ENCODE peak calls at places on chromosome 3, in nine cellular contexts. C, F, D, E, Q, J, X, P and K are unnamed samples.

GRCh38 chr3:141735789-141736465 is 2.2 kb upstream of the RNF7 start:
- DNase-seq in C (no peak), F (no peak), D (no peak), E (no peak), Q (no peak), J (no peak), X (no peak), P (no peak), K (no peak)

GRCh38 chr3:30458781-30459180 is 147.6 kb upstream of the TGFBR2 start:
- DNase-seq in C (no peak), F (no peak), D (no peak), E (no peak), Q (no peak), J (no peak), X (no peak), P (no peak), K (no peak)

GRCh38 chr3:123341871-123342630 is 106.8 kb downstream of the ADCY5 start:
- DNase-seq in C (no peak), F (no peak), D (no peak), E (no peak), Q (peak; percentile 58), J (no peak), X (peak; percentile 31), P (no peak), K (no peak)

GRCh38 chr3:95971573-95971972 is 842.8 kb upstream of the EPHA6 start:
- DNase-seq in C (no peak), F (no peak), D (no peak), E (peak; percentile 36), Q (no peak), J (peak; percentile 78), X (no peak), P (no peak), K (peak; percentile 26)

GRCh38 chr3:100605358-100605757 is 4.0 kb upstream of the ADGRG7 start:
- DNase-seq in C (no peak), F (no peak), D (no peak), E (no peak), Q (no peak), J (no peak), X (no peak), P (no peak), K (no peak)

GRCh38 chr3:30658328-30659052 is 52.1 kb downstream of the TGFBR2 start:
- DNase-seq in C (no peak), F (no peak), D (no peak), E (peak; percentile 70), Q (no peak), J (peak; percentile 70), X (no peak), P (no peak), K (no peak)

GRCh38 chr3:170090601-170090981 is 52.8 kb downstream of the GPR160 start:
- DNase-seq in C (no peak), F (no peak), D (no peak), E (no peak), Q (no peak), J (peak; percentile 36), X (no peak), P (no peak), K (no peak)

GRCh38 chr3:30934208-30934550 is 39.7 kb upstream of the GADL1 start:
- DNase-seq in C (no peak), F (no peak), D (no peak), E (peak; percentile 76), Q (no peak), J (peak; percentile 60), X (no peak), P (no peak), K (no peak)

GRCh38 chr3:136891934-136892855 is 30.2 kb downstream of the NCK1 start:
- DNase-seq in C (no peak), F (no peak), D (no peak), E (no peak), Q (no peak), J (peak; percentile 28), X (no peak), P (no peak), K (no peak)

GRCh38 chr3:156818890-156819289 is 7.3 kb upstream of the LEKR1 start:
- DNase-seq in C (no peak), F (no peak), D (no peak), E (peak; percentile 66), Q (no peak), J (peak; percentile 72), X (no peak), P (no peak), K (no peak)

GRCh38 chr3:31077021-31077601 is 182.7 kb upstream of the GADL1 start:
- DNase-seq in C (no peak), F (no peak), D (no peak), E (peak; percentile 67), Q (no peak), J (peak; percentile 69), X (no peak), P (no peak), K (no peak)

GRCh38 chr3:149625795-149626194 is 32.0 kb downstream of the WWTR1 start:
- DNase-seq in C (no peak), F (no peak), D (no peak), E (no peak), Q (no peak), J (no peak), X (no peak), P (no peak), K (no peak)

GRCh38 chr3:195904364-195904763 is 4.0 kb downstream of the TNK2 start:
- DNase-seq in C (no peak), F (no peak), D (no peak), E (no peak), Q (no peak), J (no peak), X (no peak), P (no peak), K (no peak)

GRCh38 chr3:152267831-152268500 is 763 bp upstream of the MBNL1 start:
- DNase-seq in C (no peak), F (no peak), D (no peak), E (peak; percentile 57), Q (no peak), J (no peak), X (no peak), P (no peak), K (no peak)

GRCh38 chr3:123405936-123406510 is 42.9 kb downstream of the ADCY5 start:
- DNase-seq in C (no peak), F (no peak), D (no peak), E (no peak), Q (peak; percentile 15), J (no peak), X (peak; percentile 13), P (no peak), K (no peak)

GRCh38 chr3:189165092-189165491 is 6.7 kb upstream of the TPRG1 start:
- DNase-seq in C (no peak), F (no peak), D (peak; percentile 33), E (no peak), Q (no peak), J (no peak), X (no peak), P (no peak), K (no peak)

GRCh38 chr3:9627901-9628633 is 21.2 kb upstream of the MTMR14 start:
- DNase-seq in C (no peak), F (no peak), D (no peak), E (no peak), Q (no peak), J (peak; percentile 30), X (no peak), P (no peak), K (peak; percentile 5)

GRCh38 chr3:56303508-56303907 is 164.8 kb downstream of the ERC2 start:
- DNase-seq in C (no peak), F (no peak), D (no peak), E (peak; percentile 83), Q (no peak), J (peak; percentile 48), X (no peak), P (no peak), K (no peak)

GRCh38 chr3:36826240-36826639 is 61.9 kb upstream of the DCLK3 start:
- DNase-seq in C (no peak), F (no peak), D (no peak), E (no peak), Q (no peak), J (no peak), X (no peak), P (no peak), K (no peak)
- TF ChIP-seq CTCF in C (no peak), F (no peak), D (no peak), E (no peak), Q (no peak), J (no peak), X (no peak), P (no peak), K (no peak)

GRCh38 chr3:128987297-128987696 is 6.6 kb downstream of the CFAP92 start:
- DNase-seq in C (no peak), F (no peak), D (no peak), E (no peak), Q (no peak), J (no peak), X (no peak), P (no peak), K (no peak)
- TF ChIP-seq CTCF in C (no peak), F (no peak), D (no peak), E (no peak), Q (no peak), J (no peak), X (no peak), P (no peak), K (no peak)

DNA sequence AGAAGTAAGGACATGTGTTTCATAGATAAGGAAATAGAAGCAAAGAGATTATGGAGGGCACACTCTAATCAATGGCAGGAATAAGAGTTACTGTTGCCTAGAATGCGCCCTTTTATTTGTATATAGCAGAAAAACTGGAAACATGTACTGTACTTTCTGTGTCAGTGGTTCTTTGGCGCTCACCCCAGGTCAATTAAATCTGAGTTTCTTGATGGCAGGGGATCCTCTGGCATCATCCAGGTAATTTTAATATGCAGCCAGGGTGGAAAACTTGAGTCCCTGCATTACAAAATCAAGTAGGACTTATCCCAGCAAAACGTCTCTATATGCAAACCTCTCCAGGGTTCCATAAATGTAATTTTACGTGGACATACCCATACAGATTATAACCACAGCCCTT is 284.1 kb downstream of the IL5RA start:
- DNase-seq in C (no peak), F (no peak), D (no peak), E (no peak), Q (no peak), J (no peak), X (no peak), P (no peak), K (no peak)
- TF ChIP-seq CTCF in C (no peak), F (no peak), D (no peak), E (no peak), Q (no peak), J (no peak), X (no peak), P (no peak), K (no peak)

GRCh38 chr3:42440924-42441323 is 30.5 kb upstream of the LYZL4 start:
- DNase-seq in C (no peak), F (no peak), D (no peak), E (no peak), Q (no peak), J (no peak), X (no peak), P (no peak), K (no peak)

GRCh38 chr3:42442640-42443039 is 32.2 kb upstream of the LYZL4 start:
- DNase-seq in C (no peak), F (no peak), D (no peak), E (no peak), Q (no peak), J (no peak), X (no peak), P (no peak), K (no peak)

GRCh38 chr3:42446111-42447050 is 36.0 kb upstream of the LYZL4 start:
- DNase-seq in C (no peak), F (no peak), D (no peak), E (no peak), Q (no peak), J (no peak), X (no peak), P (no peak), K (no peak)

GRCh38 chr3:42443819-42444436 is 33.5 kb upstream of the LYZL4 start:
- DNase-seq in C (peak; percentile 95), F (peak; percentile 87), D (peak; percentile 88), E (peak; percentile 77), Q (peak; percentile 91), J (peak; percentile 64), X (peak; percentile 72), P (peak; percentile 54), K (peak; percentile 79)

GRCh38 chr3:42443292-42443691 is 32.9 kb upstream of the LYZL4 start:
- DNase-seq in C (no peak), F (no peak), D (no peak), E (no peak), Q (no peak), J (no peak), X (no peak), P (no peak), K (no peak)
- TF ChIP-seq CTCF in C (no peak), F (no peak), D (no peak), E (no peak), Q (no peak), J (no peak), X (no peak), P (no peak), K (no peak)